ENCODE peak calls at places on chromosomes 3 and 15, in nine cellular contexts. K is prostate gland, L is fibroblast of mammary gland, P is fibroblast of pulmonary artery, A is RWPE1, I is progenitor cell of endocrine pancreas, D is transverse colon, F is neural progenitor cell, N is HFFc6. O is an unnamed sample.

GRCh38 chr3:176351408-176351807 is 845.9 kb downstream of the TBL1XR1 start:
- DNase-seq in K (no peak), L (peak), P (peak), A (no peak), I (no peak), D (no peak), F (no peak), N (no peak), O (no peak)

GRCh38 chr15:78046796-78047341 is 30.6 kb downstream of the TBC1D2B start:
- DNase-seq in K (peak), L (no peak), P (no peak), A (no peak), I (no peak), D (peak), F (no peak), N (no peak), O (no peak)

GRCh38 chr3:183912895-183913579 is 28.4 kb upstream of the PARL start:
- DNase-seq in K (no peak), L (no peak), P (no peak), A (no peak), I (no peak), D (peak), F (no peak), N (no peak), O (no peak)

GRCh38 chr3:111621535-111621934 is 26.4 kb upstream of the ZBED2 start:
- DNase-seq in K (no peak), L (no peak), P (no peak), A (no peak), I (no peak), D (no peak), F (peak), N (no peak), O (no peak)

GRCh38 chr3:13715961-13716360 is 163.9 kb downstream of the WNT7A start:
- DNase-seq in K (no peak), L (no peak), P (no peak), A (no peak), I (no peak), D (no peak), F (no peak), N (no peak), O (no peak)

GRCh38 chr3:150146891-150147761 is 176.4 kb upstream of the PFN2 start:
- DNase-seq in K (no peak), L (peak), P (peak), A (peak), I (no peak), D (peak), F (no peak), N (peak), O (no peak)

GRCh38 chr3:50347187-50347813 is 1.8 kb upstream of the ZMYND10 start:
- DNase-seq in K (peak), L (peak), P (peak), A (no peak), I (peak), D (peak), F (peak), N (peak), O (peak)

GRCh38 chr3:48155122-48155521 is 33.1 kb downstream of the CDC25A start:
- DNase-seq in K (no peak), L (peak), P (peak), A (peak), I (no peak), D (no peak), F (no peak), N (peak), O (no peak)

GRCh38 chr3:115697263-115698053 is 74.1 kb downstream of the GAP43 start:
- DNase-seq in K (no peak), L (no peak), P (peak), A (no peak), I (no peak), D (no peak), F (no peak), N (no peak), O (no peak)

GRCh38 chr3:57544181-57545125 is at the start of gene DNAH12:
- DNase-seq in K (peak), L (peak), P (peak), A (no peak), I (peak), D (peak), F (peak), N (no peak), O (no peak)

GRCh38 chr15:91302588-91303439 is 202.8 kb downstream of the SV2B start:
- DNase-seq in K (peak), L (peak), P (peak), A (peak), I (no peak), D (peak), F (peak), N (peak), O (peak)

GRCh38 chr3:62266668-62267283 is 106.6 kb downstream of the FEZF2 start:
- DNase-seq in K (no peak), L (no peak), P (no peak), A (no peak), I (no peak), D (no peak), F (no peak), N (no peak), O (no peak)

GRCh38 chr3:134237454-134238145 is 13.1 kb downstream of the RYK start:
- DNase-seq in K (no peak), L (peak), P (no peak), A (no peak), I (no peak), D (no peak), F (no peak), N (no peak), O (no peak)

GRCh38 chr3:101976473-101976872 is 127.2 kb downstream of the NFKBIZ start:
- DNase-seq in K (no peak), L (peak), P (peak), A (no peak), I (no peak), D (no peak), F (no peak), N (no peak), O (no peak)

GRCh38 chr3:114562557-114562956 is 268.7 kb downstream of the TIGIT start:
- DNase-seq in K (no peak), L (no peak), P (no peak), A (no peak), I (no peak), D (no peak), F (no peak), N (no peak), O (no peak)

GRCh38 chr3:30263921-30264313 is 342.5 kb upstream of the TGFBR2 start:
- DNase-seq in K (no peak), L (no peak), P (no peak), A (no peak), I (no peak), D (no peak), F (no peak), N (no peak), O (no peak)

GRCh38 chr3:190375671-190376070 is 12.3 kb upstream of the CLDN16 start:
- DNase-seq in K (no peak), L (no peak), P (no peak), A (no peak), I (no peak), D (no peak), F (no peak), N (no peak), O (no peak)

GRCh38 chr15:78660584-78660983 is 19.6 kb upstream of the CHRNB4 start:
- DNase-seq in K (no peak), L (no peak), P (no peak), A (no peak), I (no peak), D (no peak), F (no peak), N (no peak), O (no peak)

GRCh38 chr3:133881492-133881891 is 14.2 kb downstream of the RAB6B start:
- DNase-seq in K (no peak), L (no peak), P (no peak), A (no peak), I (no peak), D (no peak), F (no peak), N (no peak), O (no peak)

GRCh38 chr3:129490273-129490675 is 38.2 kb upstream of the RHO start:
- DNase-seq in K (peak), L (peak), P (peak), A (peak), I (peak), D (peak), F (peak), N (peak), O (peak)

GRCh38 chr15:67070892-67071664 is 5.7 kb downstream of the SMAD3 start:
- DNase-seq in K (no peak), L (peak), P (no peak), A (no peak), I (no peak), D (no peak), F (peak), N (no peak), O (no peak)

GRCh38 chr15:99454941-99455795 is 110.6 kb upstream of the MEF2A start:
- DNase-seq in K (peak), L (peak), P (peak), A (peak), I (no peak), D (peak), F (no peak), N (peak), O (no peak)

DNA sequence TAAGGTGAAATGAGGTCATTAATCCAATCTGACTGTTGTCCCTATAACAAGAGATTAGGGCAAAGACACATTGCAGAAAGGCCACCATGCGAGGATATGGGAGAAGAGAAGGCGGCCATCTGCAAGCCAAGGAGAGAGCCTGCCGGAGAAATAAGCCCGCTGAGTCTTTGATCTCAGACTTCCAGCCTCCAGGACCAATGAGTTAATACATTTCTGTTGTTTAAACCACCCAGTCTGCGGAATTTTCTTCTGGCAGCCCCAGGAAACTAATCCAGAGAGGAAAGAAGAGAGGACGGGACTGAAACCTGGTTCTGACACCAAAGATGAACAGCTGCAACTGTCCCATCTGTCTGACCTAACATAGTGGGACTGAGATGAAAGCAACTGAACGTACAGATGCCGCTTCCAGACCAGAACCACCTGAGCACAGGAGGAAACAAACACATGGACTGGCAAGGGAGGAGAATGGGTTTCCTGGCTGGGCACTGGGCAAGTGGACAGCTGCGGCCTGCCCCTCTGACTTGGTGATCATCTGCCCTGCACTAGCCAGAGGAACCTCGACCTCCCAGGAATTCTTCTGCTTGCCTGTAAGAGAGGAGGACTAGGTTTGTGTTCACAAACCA is 32.3 kb downstream of the VGLL4 start:
- DNase-seq in K (no peak), L (no peak), P (no peak), A (no peak), I (no peak), D (no peak), F (peak), N (no peak), O (no peak)
- TF ChIP-seq CTCF in K (no peak), L (no peak), P (no peak), A (no peak), I (no peak), D (no peak), F (no peak), N (no peak), O (no peak)

GRCh38 chr3:64687381-64687780 is 419 bp downstream of the ADAMTS9 start:
- DNase-seq in K (peak), L (no peak), P (no peak), A (no peak), I (no peak), D (peak), F (no peak), N (no peak), O (no peak)
- TF ChIP-seq CTCF in K (no peak), L (no peak), P (no peak), A (no peak), I (no peak), D (no peak), F (no peak), N (no peak), O (no peak)

GRCh38 chr3:2875699-2876098 is 234.5 kb downstream of the IL5RA start:
- DNase-seq in K (no peak), L (no peak), P (no peak), A (no peak), I (no peak), D (no peak), F (no peak), N (no peak), O (no peak)

GRCh38 chr3:2869905-2870304 is 240.3 kb downstream of the IL5RA start:
- DNase-seq in K (peak), L (no peak), P (no peak), A (no peak), I (no peak), D (no peak), F (no peak), N (no peak), O (peak)

GRCh38 chr3:2872884-2873283 is 237.3 kb downstream of the IL5RA start:
- DNase-seq in K (no peak), L (peak), P (no peak), A (no peak), I (no peak), D (no peak), F (no peak), N (no peak), O (no peak)

GRCh38 chr3:2873986-2874385 is 236.2 kb downstream of the IL5RA start:
- DNase-seq in K (no peak), L (no peak), P (no peak), A (no peak), I (no peak), D (no peak), F (no peak), N (no peak), O (no peak)

DNA sequence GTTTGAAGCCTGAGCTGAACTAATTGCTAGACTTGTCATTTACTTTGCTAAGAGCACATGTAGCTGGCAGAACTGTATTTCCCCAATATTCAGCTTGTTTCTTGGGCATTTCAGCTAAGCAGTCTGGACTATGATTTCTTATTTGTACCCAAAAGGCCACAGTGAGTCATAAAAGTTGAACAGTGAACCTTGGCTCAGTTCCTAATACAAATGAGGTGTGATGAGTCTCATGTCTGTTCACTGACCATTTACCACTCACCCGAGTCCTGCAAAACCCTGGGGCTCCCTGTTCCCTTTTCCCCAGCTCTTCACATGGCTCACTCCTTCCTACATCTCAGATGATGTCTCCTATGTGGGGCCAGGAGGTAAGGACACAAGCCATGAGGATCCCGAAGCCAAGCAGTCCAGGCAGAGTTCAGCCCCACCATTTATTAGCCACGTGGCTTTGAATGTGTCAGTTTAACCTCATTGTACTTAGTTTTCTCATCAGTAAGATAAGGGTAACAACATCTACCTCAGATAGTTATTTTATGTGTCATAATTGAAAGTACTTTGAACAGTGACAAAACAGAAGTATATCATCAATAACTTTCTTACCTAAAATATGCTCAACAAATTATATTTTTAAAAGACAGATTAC is 239.3 kb downstream of the IL5RA start:
- DNase-seq in K (no peak), L (peak), P (no peak), A (no peak), I (no peak), D (no peak), F (no peak), N (no peak), O (no peak)
- TF ChIP-seq CTCF in K (no peak), L (no peak), P (no peak), A (no peak), I (no peak), D (no peak), F (no peak), N (no peak), O (no peak)

GRCh38 chr3:53198256-53198977 is 37.4 kb downstream of the PRKCD start:
- DNase-seq in K (no peak), L (no peak), P (no peak), A (no peak), I (no peak), D (no peak), F (peak), N (no peak), O (no peak)
- TF ChIP-seq CTCF in K (no peak), L (peak), P (peak), A (no peak), I (peak), D (no peak), F (peak), N (peak), O (no peak)

GRCh38 chr3:46228259-46229222 is 13.7 kb upstream of the CCR3 start:
- DNase-seq in K (no peak), L (peak), P (no peak), A (peak), I (no peak), D (no peak), F (no peak), N (peak), O (no peak)
- TF ChIP-seq CTCF in K (no peak), L (no peak), P (no peak), A (no peak), I (no peak), D (no peak), F (no peak), N (no peak), O (no peak)

GRCh38 chr3:186236357-186237020 is 125.5 kb downstream of the DGKG start:
- DNase-seq in K (no peak), L (no peak), P (no peak), A (no peak), I (no peak), D (no peak), F (no peak), N (no peak), O (no peak)

GRCh38 chr3:186237915-186238314 is 124.1 kb downstream of the DGKG start:
- DNase-seq in K (no peak), L (no peak), P (no peak), A (no peak), I (no peak), D (no peak), F (no peak), N (no peak), O (no peak)

GRCh38 chr3:186235554-186235953 is 126.5 kb downstream of the DGKG start:
- DNase-seq in K (no peak), L (no peak), P (no peak), A (no peak), I (no peak), D (no peak), F (no peak), N (no peak), O (no peak)

GRCh38 chr3:186241910-186242821 is 119.9 kb downstream of the DGKG start:
- DNase-seq in K (peak), L (peak), P (peak), A (peak), I (no peak), D (peak), F (peak), N (peak), O (no peak)

DNA sequence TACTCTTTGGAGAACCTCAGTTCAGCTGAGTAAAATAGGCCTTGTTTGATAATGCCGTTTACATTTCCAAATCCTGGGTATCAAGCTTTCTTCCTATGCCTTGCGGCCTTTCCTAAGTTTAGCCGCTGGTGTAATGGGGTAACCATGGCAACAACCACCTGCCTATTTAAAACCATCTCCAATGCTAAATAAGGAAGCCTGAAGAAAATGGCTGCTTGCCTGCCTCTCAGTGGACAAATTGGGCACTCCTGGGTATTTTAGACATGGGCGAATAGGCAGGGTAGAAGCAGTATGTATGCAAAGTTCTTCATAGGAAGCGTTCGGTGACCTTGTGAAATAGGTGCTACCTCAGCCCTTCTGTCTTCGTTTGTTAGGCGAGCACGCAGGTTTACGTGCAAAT is 122.7 kb downstream of the DGKG start:
- DNase-seq in K (no peak), L (no peak), P (peak), A (no peak), I (no peak), D (no peak), F (peak), N (no peak), O (no peak)
- TF ChIP-seq CTCF in K (no peak), L (no peak), P (no peak), A (no peak), I (peak), D (no peak), F (peak), N (peak), O (peak)

GRCh38 chr3:140216249-140216648 is 281.3 kb downstream of the CLSTN2 start:
- DNase-seq in K (no peak), L (peak), P (no peak), A (peak), I (no peak), D (no peak), F (no peak), N (no peak), O (no peak)
- TF ChIP-seq CTCF in K (no peak), L (peak), P (peak), A (peak), I (peak), D (peak), F (no peak), N (peak), O (peak)

O was measured in LNCaP clone FGC.